ENCODE peak calls at places on chromosome 20, in four cellular contexts. One of them, this sample, is unnamed.

GRCh38 chr20:63708301-63709148 is 686 bp downstream of the ZGPAT start:
- DNase-seq in HCT116: no peak
- DNase-seq in adrenal gland: no peak
- DNase-seq in endothelial cell of umbilical vein: no peak
- DNase-seq in this sample: peak

GRCh38 chr20:48457261-48458002 is 370.4 kb downstream of the PREX1 start:
- DNase-seq in HCT116: no peak
- DNase-seq in adrenal gland: no peak
- DNase-seq in endothelial cell of umbilical vein: no peak
- DNase-seq in this sample: no peak

GRCh38 chr20:8155229-8155628 is 23.2 kb downstream of the PLCB1 start:
- DNase-seq in HCT116: no peak
- DNase-seq in adrenal gland: no peak
- DNase-seq in endothelial cell of umbilical vein: peak
- DNase-seq in this sample: no peak

GRCh38 chr20:41005361-41005729 is 23.3 kb upstream of the TOP1 start:
- DNase-seq in HCT116: peak
- DNase-seq in adrenal gland: peak
- DNase-seq in endothelial cell of umbilical vein: peak
- DNase-seq in this sample: peak

GRCh38 chr20:11581271-11581670 is 336.4 kb upstream of the BTBD3 start:
- DNase-seq in HCT116: peak
- DNase-seq in adrenal gland: no peak
- DNase-seq in endothelial cell of umbilical vein: no peak
- DNase-seq in this sample: no peak

GRCh38 chr20:3551681-3552434 is 81.0 kb downstream of the ATRN start:
- DNase-seq in HCT116: no peak
- DNase-seq in adrenal gland: no peak
- DNase-seq in endothelial cell of umbilical vein: no peak
- DNase-seq in this sample: no peak

GRCh38 chr20:35398660-35399144 is 13.1 kb downstream of the UQCC1 start:
- DNase-seq in HCT116: no peak
- DNase-seq in adrenal gland: no peak
- DNase-seq in endothelial cell of umbilical vein: peak
- DNase-seq in this sample: no peak

GRCh38 chr20:653590-654426 is 808 bp upstream of the SRXN1 start:
- DNase-seq in HCT116: no peak
- DNase-seq in adrenal gland: peak
- DNase-seq in endothelial cell of umbilical vein: no peak
- DNase-seq in this sample: no peak

GRCh38 chr20:31823360-31824124 is 4.4 kb downstream of the MYLK2 start:
- DNase-seq in HCT116: no peak
- DNase-seq in adrenal gland: no peak
- DNase-seq in endothelial cell of umbilical vein: peak
- DNase-seq in this sample: no peak

GRCh38 chr20:1888796-1889463 is 6.3 kb upstream of the SIRPA start:
- DNase-seq in HCT116: no peak
- DNase-seq in adrenal gland: no peak
- DNase-seq in endothelial cell of umbilical vein: no peak
- DNase-seq in this sample: peak

DNA sequence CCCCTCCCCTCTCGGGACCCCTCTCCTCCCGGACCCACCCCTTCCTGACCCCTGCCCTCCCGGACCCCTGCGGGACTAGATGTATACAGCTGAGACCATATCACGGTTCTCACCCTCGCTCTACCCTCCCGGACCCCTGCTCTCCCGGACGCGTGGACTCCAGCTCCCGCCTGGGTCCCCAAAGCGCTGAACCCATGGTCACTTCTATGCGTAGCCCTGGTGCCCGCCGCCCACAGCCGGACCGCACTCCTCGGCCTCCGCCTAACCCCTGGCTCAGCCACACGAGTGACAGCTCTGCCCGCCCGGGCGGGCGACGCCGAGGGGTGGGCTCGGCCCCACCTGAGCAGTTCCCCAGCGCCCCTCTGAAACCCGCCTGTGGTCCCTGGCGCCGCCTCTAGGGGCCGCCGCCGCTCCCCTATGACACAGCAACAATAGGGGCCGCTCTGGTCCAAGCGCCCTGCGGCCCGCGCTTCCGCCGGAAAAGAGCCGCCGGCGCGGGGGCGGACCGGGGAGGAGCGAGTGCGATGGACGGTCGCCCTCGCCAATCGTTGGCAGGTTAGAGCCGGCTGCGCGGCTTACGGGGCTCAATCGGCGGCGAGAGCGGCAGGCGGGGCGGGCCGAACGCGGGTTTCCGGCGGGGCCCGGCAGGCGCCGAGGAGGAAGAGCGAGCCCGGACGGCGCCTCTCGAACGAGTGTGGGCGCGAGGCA is at the start of gene ADRM1:
- DNase-seq in HCT116: peak
- DNase-seq in adrenal gland: peak
- DNase-seq in endothelial cell of umbilical vein: peak
- DNase-seq in this sample: peak
- TF ChIP-seq POLR2A in HCT116: peak
- TF ChIP-seq POLR2A in adrenal gland: peak
- TF ChIP-seq POLR2A in endothelial cell of umbilical vein: peak
- TF ChIP-seq POLR2A in this sample: peak

DNA sequence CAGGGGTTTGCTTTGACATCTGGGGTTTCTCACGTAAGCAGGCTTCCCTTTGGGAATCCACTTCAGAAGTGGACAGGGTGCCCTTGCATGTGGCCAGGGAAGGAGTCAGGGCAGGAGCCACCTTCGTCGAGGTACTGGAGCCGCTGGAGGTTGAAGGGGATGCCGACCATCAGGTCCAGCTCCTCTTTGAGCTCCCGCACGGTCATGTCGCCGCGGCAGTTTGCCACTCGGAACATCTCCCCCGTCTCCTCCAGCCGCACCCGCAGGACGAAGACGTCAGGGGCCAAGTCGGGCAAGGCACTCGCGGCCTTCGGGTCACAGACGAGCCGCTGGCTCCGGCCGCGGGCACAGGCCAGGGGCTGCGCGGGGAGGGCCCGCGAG is 360 bp downstream of the ANKRD60 start:
- DNase-seq in HCT116: no peak
- DNase-seq in adrenal gland: peak
- DNase-seq in endothelial cell of umbilical vein: no peak
- DNase-seq in this sample: no peak
- H3K4me3 ChIP-seq in HCT116: no peak
- H3K4me3 ChIP-seq in adrenal gland: no peak
- H3K4me3 ChIP-seq in endothelial cell of umbilical vein: peak
- H3K4me3 ChIP-seq in this sample: no peak

DNA sequence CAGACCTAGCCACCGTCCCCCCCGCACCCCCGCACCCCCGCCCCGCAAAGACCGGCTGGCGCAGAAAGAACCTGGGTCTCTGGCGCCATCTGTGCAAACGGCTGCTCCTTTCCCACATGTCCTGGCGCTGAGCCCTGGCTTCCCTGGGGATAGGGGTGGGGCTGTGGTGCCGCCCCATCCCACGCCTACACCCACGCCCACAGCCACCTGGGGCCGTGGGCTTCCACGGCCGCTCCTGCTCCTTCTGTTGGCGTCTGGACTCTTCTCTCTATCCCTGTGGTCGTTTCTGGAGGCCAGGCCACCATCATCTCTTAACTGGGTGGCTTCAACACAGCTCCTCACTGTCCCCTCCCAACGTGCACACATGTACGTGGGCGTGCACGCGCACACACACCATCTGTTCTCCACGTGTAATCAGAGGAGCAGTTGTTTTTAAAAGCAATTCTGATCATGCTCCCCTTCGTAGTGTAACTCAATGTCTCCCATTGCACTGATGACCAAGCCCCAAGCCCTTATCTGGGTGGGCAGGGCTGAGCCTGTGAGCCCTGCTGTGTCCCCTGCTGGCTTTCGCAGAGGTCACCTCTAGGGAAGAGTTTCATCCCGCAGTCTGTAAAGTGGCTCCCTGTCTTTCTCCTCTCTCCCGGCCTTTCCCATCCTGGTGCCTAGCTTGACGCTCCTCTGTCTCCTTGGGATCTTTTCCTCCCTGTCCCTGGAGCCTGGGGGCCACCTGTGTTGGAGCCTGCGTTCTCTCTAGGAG is 31.9 kb upstream of the FAM83D start:
- DNase-seq in HCT116: no peak
- DNase-seq in adrenal gland: no peak
- DNase-seq in endothelial cell of umbilical vein: no peak
- DNase-seq in this sample: no peak
- TF ChIP-seq CTCF in HCT116: no peak
- TF ChIP-seq CTCF in adrenal gland: peak
- TF ChIP-seq CTCF in endothelial cell of umbilical vein: no peak
- TF ChIP-seq CTCF in this sample: no peak

GRCh38 chr20:36572701-36573102 is 695 bp upstream of the TGIF2 start:
- DNase-seq in HCT116: no peak
- DNase-seq in adrenal gland: peak
- DNase-seq in endothelial cell of umbilical vein: no peak
- DNase-seq in this sample: no peak

GRCh38 chr20:36569847-36570429 is 3.5 kb upstream of the TGIF2 start:
- DNase-seq in HCT116: no peak
- DNase-seq in adrenal gland: no peak
- DNase-seq in endothelial cell of umbilical vein: no peak
- DNase-seq in this sample: no peak

GRCh38 chr20:36573103-36573797 is at the start of gene TGIF2:
- DNase-seq in HCT116: peak
- DNase-seq in adrenal gland: peak
- DNase-seq in endothelial cell of umbilical vein: peak
- DNase-seq in this sample: peak

GRCh38 chr20:36573798-36574277 is 441 bp downstream of the TGIF2 start:
- DNase-seq in HCT116: no peak
- DNase-seq in adrenal gland: peak
- DNase-seq in endothelial cell of umbilical vein: peak
- DNase-seq in this sample: peak

DNA sequence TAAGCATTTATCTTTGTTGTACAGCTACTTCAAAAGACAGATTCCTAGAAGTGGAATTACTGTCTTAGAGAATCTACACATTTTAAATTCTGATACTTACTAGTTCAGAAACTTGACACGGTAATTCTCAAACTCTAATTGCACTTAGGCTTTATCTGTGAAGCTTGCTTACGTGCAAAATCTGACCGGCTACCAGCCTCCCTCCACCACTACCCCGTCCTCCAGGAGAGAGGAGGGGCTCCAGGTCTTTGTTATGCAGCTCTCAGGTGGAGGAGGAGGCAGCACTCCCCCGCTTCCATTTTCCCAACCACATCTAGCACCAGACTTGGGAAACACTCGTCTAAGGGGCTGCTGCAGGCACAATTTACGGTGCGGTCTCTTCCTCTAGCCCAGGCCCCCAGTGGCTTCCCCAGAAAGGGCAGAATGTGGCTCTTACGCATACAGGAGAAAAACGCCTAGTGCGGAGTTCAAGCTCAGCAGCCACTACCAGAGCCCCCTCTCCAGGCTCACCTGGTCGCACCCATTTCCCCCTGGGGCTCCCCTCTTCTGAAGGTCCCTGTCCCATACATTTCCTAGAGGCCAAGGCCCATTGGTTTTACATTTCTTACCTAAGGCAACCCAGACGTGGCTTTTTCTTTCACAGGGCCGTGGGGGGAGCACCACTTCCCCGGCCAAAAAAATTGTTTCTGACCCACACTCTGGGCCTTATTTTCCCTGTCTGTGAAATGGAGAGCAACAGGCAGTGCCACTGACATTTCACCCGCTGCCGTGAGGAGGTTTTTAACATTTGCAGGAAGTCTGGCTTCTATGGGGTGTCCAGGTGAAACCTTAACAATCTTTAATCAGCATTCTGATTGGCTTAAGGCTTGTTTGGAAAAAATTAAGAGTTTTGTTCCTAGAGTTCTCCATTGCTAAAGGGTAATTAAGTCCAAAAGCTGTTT is 1.6 kb upstream of the TGIF2 start:
- DNase-seq in HCT116: no peak
- DNase-seq in adrenal gland: no peak
- DNase-seq in endothelial cell of umbilical vein: no peak
- DNase-seq in this sample: no peak
- TF ChIP-seq POLR2A in HCT116: no peak
- TF ChIP-seq POLR2A in adrenal gland: no peak
- TF ChIP-seq POLR2A in endothelial cell of umbilical vein: no peak
- TF ChIP-seq POLR2A in this sample: no peak

GRCh38 chr20:37345339-37346231 is at the start of gene SRC:
- DNase-seq in HCT116: no peak
- DNase-seq in adrenal gland: peak
- DNase-seq in endothelial cell of umbilical vein: peak
- DNase-seq in this sample: peak

GRCh38 chr20:37343994-37344355 is 2.0 kb upstream of the SRC start:
- DNase-seq in HCT116: no peak
- DNase-seq in adrenal gland: no peak
- DNase-seq in endothelial cell of umbilical vein: no peak
- DNase-seq in this sample: no peak

GRCh38 chr20:37346232-37346525 is 239 bp downstream of the SRC start:
- DNase-seq in HCT116: no peak
- DNase-seq in adrenal gland: no peak
- DNase-seq in endothelial cell of umbilical vein: no peak
- DNase-seq in this sample: no peak

GRCh38 chr20:37343212-37343993 is 2.5 kb upstream of the SRC start:
- DNase-seq in HCT116: no peak
- DNase-seq in adrenal gland: no peak
- DNase-seq in endothelial cell of umbilical vein: no peak
- DNase-seq in this sample: no peak

GRCh38 chr20:37344506-37345338 is 1.2 kb upstream of the SRC start:
- DNase-seq in HCT116: no peak
- DNase-seq in adrenal gland: no peak
- DNase-seq in endothelial cell of umbilical vein: no peak
- DNase-seq in this sample: no peak
- H3K4me3 ChIP-seq in HCT116: peak
- H3K4me3 ChIP-seq in adrenal gland: no peak
- H3K4me3 ChIP-seq in endothelial cell of umbilical vein: no peak
- H3K4me3 ChIP-seq in this sample: peak

DNA sequence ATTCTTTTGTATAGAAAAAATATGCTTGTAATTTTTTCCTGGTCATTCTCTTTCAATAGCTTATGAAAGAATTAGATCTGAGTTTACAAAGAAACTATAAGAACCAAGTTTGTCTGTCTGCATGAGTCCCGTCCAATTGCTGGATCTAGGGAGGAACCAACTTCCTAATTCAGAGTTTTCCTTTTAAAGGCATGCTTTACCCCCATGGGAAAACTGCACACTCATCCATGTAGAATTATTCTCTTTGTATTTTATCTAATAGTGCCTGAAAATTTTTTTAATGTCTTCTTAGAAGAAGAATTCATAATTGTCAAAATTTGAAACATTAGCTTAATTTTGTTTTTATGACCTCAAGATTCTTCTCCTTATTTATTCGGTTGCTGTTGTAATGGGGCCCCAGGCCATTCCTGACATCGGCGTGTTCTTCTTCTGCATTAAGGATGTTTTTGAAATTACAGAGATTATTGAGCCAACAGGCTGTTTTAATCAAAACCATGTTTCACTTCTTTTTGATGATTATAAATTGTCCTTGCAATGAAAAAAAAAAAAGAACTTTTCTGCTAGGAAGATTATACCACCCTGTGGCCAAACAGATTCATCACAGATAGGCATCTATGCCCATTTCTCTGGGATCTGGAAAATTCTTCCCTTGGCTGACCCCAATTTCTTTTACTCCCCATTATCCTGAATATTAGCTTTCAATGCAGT is 100.3 kb downstream of the ZNF217 start:
- DNase-seq in HCT116: no peak
- DNase-seq in adrenal gland: no peak
- DNase-seq in endothelial cell of umbilical vein: no peak
- DNase-seq in this sample: no peak
- TF ChIP-seq CTCF in HCT116: no peak
- TF ChIP-seq CTCF in adrenal gland: peak
- TF ChIP-seq CTCF in endothelial cell of umbilical vein: no peak
- TF ChIP-seq CTCF in this sample: no peak

This sample was measured in right lobe of liver.